ENCODE peak calls at places on chromosome 22, in four cellular contexts. T, G, E and A are unnamed samples.

GRCh38 chr22:35612903-35613302 is 4.2 kb downstream of the MB start:
- ATAC-seq in T (no peak), G (peak), E (no peak), A (no peak)

GRCh38 chr22:35330258-35330861 is 30.7 kb downstream of the TOM1 start:
- ATAC-seq in T (no peak), G (no peak), E (peak), A (peak)

GRCh38 chr22:39243443-39244072 is 1.2 kb downstream of the PDGFB start:
- ATAC-seq in T (peak), G (peak), E (no peak), A (no peak)

GRCh38 chr22:17964153-17964552 is 60.2 kb downstream of the MICAL3 start:
- ATAC-seq in T (no peak), G (peak), E (no peak), A (peak)

GRCh38 chr22:50161508-50162390 is 8.8 kb upstream of the PANX2 start:
- ATAC-seq in T (no peak), G (peak), E (no peak), A (no peak)

GRCh38 chr22:29275819-29276565 is 7.9 kb downstream of the EWSR1 start:
- ATAC-seq in T (no peak), G (peak), E (no peak), A (no peak)

GRCh38 chr22:27107824-27108223 is 450.4 kb downstream of the MIAT start:
- ATAC-seq in T (peak), G (no peak), E (no peak), A (peak)

GRCh38 chr22:19765477-19766234 is 5.1 kb downstream of the TBX1 start:
- ATAC-seq in T (peak), G (no peak), E (no peak), A (no peak)

GRCh38 chr22:36740716-36741115 is 35.2 kb downstream of the IFT27 start:
- ATAC-seq in T (no peak), G (no peak), E (no peak), A (no peak)

GRCh38 chr22:36741204-36741793 is 34.6 kb downstream of the IFT27 start:
- ATAC-seq in T (peak), G (no peak), E (no peak), A (no peak)

GRCh38 chr22:36738416-36739020 is 35.0 kb upstream of the CACNG2 start:
- ATAC-seq in T (no peak), G (no peak), E (no peak), A (no peak)

GRCh38 chr22:36737776-36738175 is 34.2 kb upstream of the CACNG2 start:
- ATAC-seq in T (no peak), G (no peak), E (peak), A (peak)

GRCh38 chr22:36739185-36739584 is 35.6 kb upstream of the CACNG2 start:
- ATAC-seq in T (no peak), G (no peak), E (no peak), A (no peak)
- TF ChIP-seq POLR2AphosphoS5 in T (no peak), G (no peak), E (no peak), A (no peak)

DNA sequence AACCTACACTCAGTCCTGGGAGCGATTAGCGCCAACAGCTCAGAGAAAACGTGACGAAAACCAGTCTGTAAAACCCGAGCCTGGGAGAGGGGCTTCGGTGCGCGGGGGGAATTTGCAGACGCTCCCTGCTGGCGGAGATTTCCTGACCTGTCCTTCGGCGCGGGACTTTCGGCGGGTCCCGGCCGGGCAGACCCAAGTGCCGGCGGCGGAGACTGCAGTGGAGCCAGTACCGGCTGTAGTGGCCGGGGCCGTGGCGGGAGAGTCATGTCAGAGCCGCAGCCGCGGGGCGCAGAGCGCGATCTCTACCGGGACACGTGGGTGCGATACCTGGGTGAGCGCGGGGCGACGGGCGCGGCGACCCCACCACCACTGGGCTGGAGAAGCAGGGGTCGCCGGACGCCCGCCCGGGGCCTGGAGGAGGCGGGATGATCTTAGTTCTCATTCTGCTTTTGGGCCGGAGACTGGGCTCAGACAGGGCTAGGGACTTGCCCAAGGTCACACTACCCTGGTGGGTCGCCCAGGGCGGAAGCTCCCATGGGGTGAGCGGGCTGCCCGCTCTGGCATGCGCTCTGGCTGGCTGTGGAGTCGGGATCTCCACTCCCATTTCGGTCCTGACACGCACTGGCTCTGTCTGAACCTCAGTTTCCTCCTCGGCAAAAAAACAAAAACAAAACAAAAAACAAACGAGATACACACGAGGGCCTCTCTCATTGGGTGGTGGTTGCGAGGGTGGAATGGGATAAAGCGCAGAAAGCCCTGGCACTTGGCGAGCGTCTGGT is at the start of gene MTFP1:
- ATAC-seq in T (peak), G (peak), E (no peak), A (no peak)
- TF ChIP-seq POLR2A in T (peak), G (peak), E (no peak), A (peak)

DNA sequence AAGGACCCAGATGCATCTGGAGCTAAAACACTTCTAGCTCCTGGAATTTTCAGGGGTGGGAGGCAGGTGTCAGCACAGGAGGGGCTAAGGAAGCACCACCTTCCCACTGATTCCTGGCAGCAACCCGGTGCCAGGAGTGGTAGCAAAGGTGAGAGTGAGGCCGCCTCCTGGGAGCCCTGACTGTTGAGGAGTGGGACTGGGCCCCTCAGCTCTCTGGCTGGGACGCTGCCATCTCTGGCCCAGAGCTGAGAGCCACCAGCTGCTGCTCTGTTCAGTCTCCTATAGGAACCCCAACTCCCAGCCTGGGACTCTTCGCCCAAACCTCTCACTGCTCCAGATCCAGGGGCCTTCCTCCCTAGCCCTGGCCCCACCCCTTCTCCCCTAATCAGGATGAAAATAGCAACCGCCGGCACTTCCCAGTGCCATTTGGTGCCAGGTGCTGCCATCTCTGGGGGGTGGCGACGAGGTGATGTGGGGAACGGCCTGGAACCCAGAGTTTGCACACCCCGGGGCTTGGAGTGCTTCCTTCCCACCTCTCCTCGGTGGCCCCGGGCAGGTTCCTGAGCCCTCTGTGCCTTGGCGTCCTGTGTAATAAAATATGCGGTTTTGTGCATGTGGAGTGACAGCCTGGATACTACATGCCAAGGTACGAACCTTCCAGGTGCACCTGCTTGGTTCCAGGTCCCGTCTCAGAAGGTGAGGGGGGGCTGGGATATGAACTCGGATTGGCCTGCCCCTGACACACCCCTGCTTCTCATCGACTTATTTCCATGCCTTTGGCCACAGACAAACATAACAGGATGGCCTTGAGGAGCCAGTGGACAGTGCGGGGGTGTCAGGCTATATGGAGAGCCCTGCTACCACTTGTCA is 35.7 kb upstream of the CELSR1 start:
- ATAC-seq in T (no peak), G (no peak), E (no peak), A (no peak)
- H3K27ac ChIP-seq in T (no peak), G (no peak), E (no peak), A (no peak)

DNA sequence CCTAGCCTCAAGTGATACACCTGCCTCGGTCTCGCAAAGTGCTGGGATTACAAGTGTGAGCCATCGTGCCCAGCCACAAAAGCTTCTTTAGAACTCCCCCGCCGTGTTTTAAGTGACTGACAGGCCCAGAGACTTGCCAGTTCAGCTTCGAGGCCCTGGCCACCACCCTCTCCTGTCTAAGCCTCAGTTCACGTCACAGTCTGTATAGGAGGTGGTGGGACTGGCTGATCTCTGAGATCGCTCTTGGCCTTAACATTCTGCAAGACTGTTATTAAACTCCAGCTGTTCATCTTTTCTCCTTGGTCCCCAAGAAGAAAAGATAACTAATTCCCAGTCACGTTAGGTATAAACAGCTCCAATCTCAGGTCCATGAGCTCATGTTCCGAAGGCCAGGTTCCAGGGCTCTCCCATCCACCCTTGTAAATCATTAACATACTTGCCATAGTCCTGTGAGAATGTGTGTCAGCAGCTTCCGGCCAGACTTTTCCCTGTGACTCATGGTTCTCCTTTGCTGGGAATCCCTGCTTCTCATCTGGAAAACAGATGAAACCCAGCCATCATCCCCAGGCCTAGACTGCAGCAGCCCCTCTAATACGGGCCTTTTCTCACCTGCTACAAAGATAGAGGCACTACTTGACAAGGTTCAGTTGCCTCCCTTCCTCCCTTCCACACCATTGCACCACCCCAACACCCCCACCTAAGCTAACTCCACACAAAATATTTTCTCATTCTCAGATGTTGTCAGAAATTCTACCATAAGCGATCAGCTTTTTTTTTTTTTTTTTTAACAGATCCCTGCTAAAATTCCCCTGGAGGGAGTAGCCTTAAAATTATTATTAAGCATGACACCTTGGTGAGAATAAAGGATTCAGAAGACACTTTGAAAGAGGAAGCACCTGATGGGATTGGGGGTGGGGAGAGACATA is 5.6 kb upstream of the KIAA0930 start:
- ATAC-seq in T (peak), G (peak), E (peak), A (peak)
- TF ChIP-seq POLR2AphosphoS5 in T (no peak), G (peak), E (no peak), A (peak)

GRCh38 chr22:42889290-42889689 is 32.2 kb upstream of the ARFGAP3 start:
- ATAC-seq in T (no peak), G (no peak), E (no peak), A (no peak)
- TF ChIP-seq POLR2A in T (no peak), G (no peak), E (no peak), A (no peak)

DNA sequence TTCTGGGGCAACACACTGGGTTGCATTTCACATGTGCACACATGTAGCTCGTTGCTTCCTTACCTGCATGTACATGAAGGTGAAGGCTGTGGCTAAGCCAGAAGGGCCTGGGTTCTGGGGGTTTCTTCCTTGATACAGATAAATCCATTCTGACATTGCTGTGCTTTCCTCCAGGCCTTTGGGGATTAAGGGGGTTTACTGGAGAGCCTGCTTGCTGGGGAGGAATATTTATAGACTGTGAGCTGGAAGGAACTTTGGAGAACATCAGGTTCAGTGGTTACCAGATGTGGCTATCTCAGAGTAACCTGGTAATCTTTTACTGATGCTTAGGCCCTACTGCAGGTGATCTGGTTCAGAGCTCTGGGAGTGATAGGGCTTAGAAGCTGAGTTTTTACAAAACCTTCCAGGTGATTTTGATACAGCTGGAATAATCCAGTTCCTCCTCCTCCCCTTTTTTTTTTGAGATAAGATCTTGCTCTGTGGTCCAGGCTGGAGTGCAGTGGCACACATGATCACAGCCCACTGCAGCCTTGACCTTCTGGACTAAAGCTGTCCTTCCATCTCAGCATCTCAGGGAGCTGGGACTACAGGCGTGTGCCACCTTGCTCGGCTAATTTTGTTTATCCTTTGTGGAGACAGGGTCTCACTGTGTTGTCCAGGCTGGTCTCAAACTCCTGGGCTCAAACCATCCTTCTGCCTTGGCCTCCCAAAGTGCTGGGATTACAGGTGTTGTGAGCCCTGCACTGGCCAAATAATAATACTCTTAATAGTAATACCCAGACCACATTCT is 19.9 kb downstream of the ACO2 start:
- ATAC-seq in T (no peak), G (no peak), E (no peak), A (no peak)
- H3K27ac ChIP-seq in T (no peak), G (no peak), E (no peak), A (peak)

DNA sequence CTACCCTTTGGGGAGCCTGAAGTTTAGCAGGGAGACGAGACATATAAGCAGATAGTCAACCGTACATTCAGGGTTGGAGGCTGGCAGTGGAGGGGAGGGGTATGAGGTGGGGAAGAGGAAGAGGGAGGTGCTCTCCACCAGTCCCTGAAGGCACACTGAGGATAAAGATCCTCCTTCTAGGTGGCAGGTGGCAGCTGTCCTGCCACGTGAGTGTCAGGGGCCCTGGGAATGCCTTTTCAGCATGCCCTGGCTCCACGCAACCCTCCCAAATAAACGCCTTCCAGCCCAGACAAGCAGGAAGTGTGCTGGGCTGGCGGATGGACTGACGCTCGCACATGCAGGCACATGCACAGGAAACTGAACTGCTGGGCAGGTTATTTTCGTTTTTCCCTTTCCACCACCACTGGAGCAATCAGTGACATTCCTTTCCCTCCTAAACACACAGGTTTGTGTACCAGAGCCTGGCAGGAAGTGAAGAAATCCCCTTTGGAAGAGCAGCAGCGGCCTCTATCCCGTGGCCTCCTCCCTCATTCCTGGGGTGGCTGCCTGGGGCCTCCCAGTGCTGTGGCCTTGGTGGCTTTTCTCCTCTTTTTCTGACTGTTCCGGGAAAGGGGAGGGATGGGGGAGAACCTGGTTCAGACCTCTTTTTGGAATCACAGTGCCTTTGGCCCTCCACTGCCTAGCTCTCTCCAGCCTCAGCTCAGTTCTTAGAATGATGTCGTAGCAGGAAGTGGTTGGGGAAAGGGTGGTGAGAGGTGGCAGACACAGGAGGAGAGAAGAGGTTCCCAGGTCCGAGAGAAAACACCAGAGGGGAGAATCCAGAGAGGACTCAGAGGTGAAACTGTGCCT is 157.0 kb upstream of the TIMP3 start:
- ATAC-seq in T (no peak), G (peak), E (peak), A (peak)
- TF ChIP-seq POLR2AphosphoS5 in T (no peak), G (no peak), E (peak), A (peak)

GRCh38 chr22:23197836-23198235 is 17.5 kb downstream of the BCR start:
- ATAC-seq in T (no peak), G (no peak), E (no peak), A (no peak)
- TF ChIP-seq POLR2A in T (no peak), G (no peak), E (no peak), A (no peak)

DNA sequence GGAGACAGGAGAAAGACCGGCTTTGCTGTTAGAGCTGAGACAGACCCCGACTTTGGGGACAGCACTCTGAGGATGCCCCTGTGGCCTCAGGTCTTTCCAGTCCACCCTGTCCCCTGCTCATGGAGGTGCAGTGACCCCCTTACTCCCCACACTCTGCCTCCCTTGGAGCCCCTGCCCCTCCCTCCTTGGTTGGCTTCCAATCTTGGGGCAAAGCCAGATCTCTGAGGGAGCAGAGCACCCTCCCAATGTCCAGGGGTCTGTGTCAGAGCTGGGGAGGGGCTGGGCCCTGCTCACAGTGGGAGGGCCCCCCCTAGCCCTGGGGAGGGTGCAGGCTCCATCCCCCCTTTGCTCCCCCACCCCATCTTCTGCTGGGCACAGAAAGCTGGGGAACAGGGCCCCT is 50.0 kb downstream of the IGLL1 start:
- ATAC-seq in T (no peak), G (no peak), E (no peak), A (no peak)
- H3K27ac ChIP-seq in T (no peak), G (no peak), E (no peak), A (no peak)

GRCh38 chr22:48138427-48138826 is 1376.0 kb downstream of the TBC1D22A start:
- ATAC-seq in T (no peak), G (no peak), E (no peak), A (no peak)
- TF ChIP-seq POLR2AphosphoS5 in T (no peak), G (no peak), E (no peak), A (no peak)